ENCODE peak calls at places on chromosomes 3 and 15, in four cellular contexts. One of them, this sample, is unnamed.

GRCh38 chr3:148205945-148206845 is 491.5 kb upstream of the AGTR1 start:
- DNase-seq in GM12878: no peak
- DNase-seq in K562: no peak
- DNase-seq in HepG2: no peak
- DNase-seq in this sample: no peak

GRCh38 chr3:110344897-110345767 is 726.5 kb upstream of the NECTIN3 start:
- DNase-seq in GM12878: no peak
- DNase-seq in K562: no peak
- DNase-seq in HepG2: peak
- DNase-seq in this sample: no peak

GRCh38 chr3:128442070-128442469 is 24.6 kb downstream of the DNAJB8 start:
- DNase-seq in GM12878: no peak
- DNase-seq in K562: no peak
- DNase-seq in HepG2: no peak
- DNase-seq in this sample: no peak

GRCh38 chr3:148319161-148319915 is 378.4 kb upstream of the AGTR1 start:
- DNase-seq in GM12878: peak
- DNase-seq in K562: no peak
- DNase-seq in HepG2: no peak
- DNase-seq in this sample: no peak

GRCh38 chr15:51198701-51199253 is 104.1 kb upstream of the TNFAIP8L3 start:
- DNase-seq in GM12878: no peak
- DNase-seq in K562: no peak
- DNase-seq in HepG2: no peak
- DNase-seq in this sample: no peak

GRCh38 chr3:153602801-153603200 is 440.8 kb downstream of the RAP2B start:
- DNase-seq in GM12878: no peak
- DNase-seq in K562: no peak
- DNase-seq in HepG2: no peak
- DNase-seq in this sample: no peak

GRCh38 chr3:112247900-112248299 is 46.1 kb downstream of the SLC9C1 start:
- DNase-seq in GM12878: peak
- DNase-seq in K562: no peak
- DNase-seq in HepG2: no peak
- DNase-seq in this sample: no peak

GRCh38 chr15:62618432-62618831 is 424.1 kb upstream of the TPM1 start:
- DNase-seq in GM12878: no peak
- DNase-seq in K562: no peak
- DNase-seq in HepG2: no peak
- DNase-seq in this sample: no peak

GRCh38 chr3:150764607-150765366 is 1.8 kb upstream of the SIAH2 start:
- DNase-seq in GM12878: no peak
- DNase-seq in K562: peak
- DNase-seq in HepG2: no peak
- DNase-seq in this sample: no peak

GRCh38 chr3:135757421-135757820 is 208.1 kb upstream of the PPP2R3A start:
- DNase-seq in GM12878: no peak
- DNase-seq in K562: no peak
- DNase-seq in HepG2: no peak
- DNase-seq in this sample: no peak

GRCh38 chr3:24454862-24455261 is 39.8 kb downstream of the THRB start:
- DNase-seq in GM12878: no peak
- DNase-seq in K562: no peak
- DNase-seq in HepG2: no peak
- DNase-seq in this sample: no peak

GRCh38 chr3:154971771-154972326 is 108.3 kb upstream of the MME start:
- DNase-seq in GM12878: no peak
- DNase-seq in K562: no peak
- DNase-seq in HepG2: no peak
- DNase-seq in this sample: no peak

GRCh38 chr15:74311734-74312444 is 55.6 kb downstream of the CYP11A1 start:
- DNase-seq in GM12878: no peak
- DNase-seq in K562: peak
- DNase-seq in HepG2: peak
- DNase-seq in this sample: peak

GRCh38 chr3:189121088-189121487 is 50.7 kb upstream of the TPRG1 start:
- DNase-seq in GM12878: no peak
- DNase-seq in K562: no peak
- DNase-seq in HepG2: no peak
- DNase-seq in this sample: no peak

GRCh38 chr3:94524102-94524922 is 461.5 kb downstream of the NSUN3 start:
- DNase-seq in GM12878: no peak
- DNase-seq in K562: peak
- DNase-seq in HepG2: peak
- DNase-seq in this sample: no peak

GRCh38 chr3:29286841-29287240 is 6.0 kb downstream of the RBMS3 start:
- DNase-seq in GM12878: no peak
- DNase-seq in K562: no peak
- DNase-seq in HepG2: no peak
- DNase-seq in this sample: no peak

GRCh38 chr15:61644550-61644949 is 415.4 kb upstream of the RORA start:
- DNase-seq in GM12878: no peak
- DNase-seq in K562: no peak
- DNase-seq in HepG2: no peak
- DNase-seq in this sample: no peak

GRCh38 chr3:186592682-186593081 is 20.2 kb upstream of the AHSG start:
- DNase-seq in GM12878: no peak
- DNase-seq in K562: no peak
- DNase-seq in HepG2: no peak
- DNase-seq in this sample: no peak

GRCh38 chr3:67329358-67329757 is 325.1 kb downstream of the SUCLG2 start:
- DNase-seq in GM12878: peak
- DNase-seq in K562: no peak
- DNase-seq in HepG2: peak
- DNase-seq in this sample: no peak

GRCh38 chr3:30505866-30506517 is 100.4 kb upstream of the TGFBR2 start:
- DNase-seq in GM12878: no peak
- DNase-seq in K562: no peak
- DNase-seq in HepG2: no peak
- DNase-seq in this sample: no peak

GRCh38 chr3:138234401-138235179 is 47.5 kb downstream of the ARMC8 start:
- DNase-seq in GM12878: no peak
- DNase-seq in K562: no peak
- DNase-seq in HepG2: no peak
- DNase-seq in this sample: no peak

GRCh38 chr3:51686512-51687215 is 15.6 kb downstream of the TEX264 start:
- DNase-seq in GM12878: peak
- DNase-seq in K562: peak
- DNase-seq in HepG2: no peak
- DNase-seq in this sample: no peak

GRCh38 chr15:67105991-67106763 is 40.8 kb downstream of the SMAD3 start:
- DNase-seq in GM12878: no peak
- DNase-seq in K562: no peak
- DNase-seq in HepG2: no peak
- DNase-seq in this sample: no peak

GRCh38 chr3:44419923-44420650 is 57.4 kb downstream of the ZNF445 start:
- DNase-seq in GM12878: no peak
- DNase-seq in K562: peak
- DNase-seq in HepG2: no peak
- DNase-seq in this sample: no peak

GRCh38 chr3:10928961-10929471 is 63.5 kb upstream of the SLC6A1 start:
- DNase-seq in GM12878: no peak
- DNase-seq in K562: no peak
- DNase-seq in HepG2: no peak
- DNase-seq in this sample: no peak

GRCh38 chr15:85730001-85730820 is 64.5 kb downstream of the KLHL25 start:
- DNase-seq in GM12878: no peak
- DNase-seq in K562: peak
- DNase-seq in HepG2: peak
- DNase-seq in this sample: peak

DNA sequence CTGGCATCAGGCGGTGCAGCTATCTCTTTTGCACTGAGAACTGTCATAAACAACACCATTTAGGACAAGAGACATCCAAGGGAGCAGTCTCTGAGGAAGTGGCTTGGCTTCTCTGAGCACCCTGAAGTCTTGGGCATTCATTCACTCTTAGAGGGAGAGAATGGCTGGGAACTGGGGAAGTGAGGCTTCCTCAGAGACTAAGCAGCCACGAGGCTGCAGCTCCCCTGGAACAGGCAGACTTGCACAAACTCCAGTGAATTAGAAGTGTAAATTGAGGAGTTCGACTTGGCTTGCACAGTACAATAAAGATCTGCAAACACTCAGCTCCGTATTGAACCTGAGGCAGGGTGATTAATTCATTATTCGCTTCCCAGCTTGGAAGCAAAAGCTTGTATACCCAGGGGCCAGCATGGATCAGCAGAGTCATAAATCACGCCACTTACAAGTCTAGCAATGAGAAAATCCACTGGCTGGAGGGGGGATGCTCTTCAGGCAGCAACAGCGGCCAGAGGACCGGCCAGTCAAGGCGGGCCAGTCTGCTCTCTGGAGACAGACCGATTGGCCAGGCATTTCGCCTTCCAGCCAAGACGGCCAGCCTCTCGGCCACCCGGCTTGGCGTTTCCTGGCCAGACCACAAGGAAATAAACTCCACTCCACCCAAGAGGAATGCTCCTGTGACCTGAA is 118.8 kb upstream of the ADPGK start:
- DNase-seq in GM12878: no peak
- DNase-seq in K562: no peak
- DNase-seq in HepG2: no peak
- DNase-seq in this sample: no peak
- TF ChIP-seq FOXM1 in GM12878: no peak
- TF ChIP-seq FOXM1 in K562: no peak
- TF ChIP-seq FOXM1 in HepG2: no peak
- TF ChIP-seq FOXM1 in this sample: no peak

DNA sequence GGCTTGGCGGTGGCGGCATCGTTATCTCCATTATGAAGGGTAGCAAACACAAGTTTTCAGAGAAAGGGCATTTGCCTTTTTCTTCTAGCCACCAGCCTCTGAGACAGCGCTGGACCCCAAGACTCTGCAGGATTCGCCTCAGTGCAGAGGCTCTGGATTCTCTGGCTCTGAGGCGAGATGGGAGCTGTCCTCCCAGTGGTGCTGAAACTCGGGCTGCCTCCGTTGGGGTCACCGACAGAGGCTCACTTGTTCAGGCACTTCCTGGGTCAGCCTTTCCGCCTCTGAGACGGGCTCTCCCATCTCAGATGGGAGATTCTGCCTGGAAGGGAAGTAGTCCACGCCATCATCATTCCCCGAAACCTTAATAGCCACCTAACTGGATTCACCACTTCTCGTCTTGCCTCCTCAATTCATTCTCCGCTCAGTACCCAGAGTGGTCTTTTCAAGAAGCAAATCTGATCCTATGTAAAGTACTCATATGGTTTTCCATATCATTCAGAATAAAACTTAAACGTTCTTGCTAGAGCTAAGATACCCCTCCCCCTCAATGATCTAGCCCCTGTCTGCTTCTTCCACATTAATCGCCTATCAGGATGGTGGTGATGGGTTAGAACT is 76.9 kb downstream of the RHCG start:
- DNase-seq in GM12878: no peak
- DNase-seq in K562: peak
- DNase-seq in HepG2: peak
- DNase-seq in this sample: no peak
- TF ChIP-seq SIN3A in GM12878: no peak
- TF ChIP-seq SIN3A in K562: no peak
- TF ChIP-seq SIN3A in HepG2: no peak
- TF ChIP-seq SIN3A in this sample: no peak

GRCh38 chr3:5226783-5227182 is 39.3 kb downstream of the EDEM1 start:
- DNase-seq in GM12878: no peak
- DNase-seq in K562: peak
- DNase-seq in HepG2: peak
- DNase-seq in this sample: peak
- TF ChIP-seq NFIC in GM12878: no peak
- TF ChIP-seq NFIC in K562: no peak
- TF ChIP-seq NFIC in HepG2: no peak
- TF ChIP-seq NFIC in this sample: no peak

GRCh38 chr3:42493798-42494151 is 8.7 kb upstream of the VIPR1 start:
- DNase-seq in GM12878: no peak
- DNase-seq in K562: no peak
- DNase-seq in HepG2: no peak
- DNase-seq in this sample: no peak
- TF ChIP-seq FOXM1 in GM12878: no peak
- TF ChIP-seq FOXM1 in K562: no peak
- TF ChIP-seq FOXM1 in HepG2: no peak
- TF ChIP-seq FOXM1 in this sample: no peak

GRCh38 chr15:81191701-81192100 is 5.0 kb upstream of the IL16 start:
- DNase-seq in GM12878: no peak
- DNase-seq in K562: no peak
- DNase-seq in HepG2: no peak
- DNase-seq in this sample: no peak

GRCh38 chr15:81188354-81188753 is 8.3 kb upstream of the IL16 start:
- DNase-seq in GM12878: no peak
- DNase-seq in K562: no peak
- DNase-seq in HepG2: no peak
- DNase-seq in this sample: no peak

GRCh38 chr15:81194723-81195122 is 2.0 kb upstream of the IL16 start:
- DNase-seq in GM12878: no peak
- DNase-seq in K562: no peak
- DNase-seq in HepG2: no peak
- DNase-seq in this sample: no peak

GRCh38 chr15:81189583-81190283 is 6.9 kb upstream of the IL16 start:
- DNase-seq in GM12878: no peak
- DNase-seq in K562: no peak
- DNase-seq in HepG2: no peak
- DNase-seq in this sample: no peak

DNA sequence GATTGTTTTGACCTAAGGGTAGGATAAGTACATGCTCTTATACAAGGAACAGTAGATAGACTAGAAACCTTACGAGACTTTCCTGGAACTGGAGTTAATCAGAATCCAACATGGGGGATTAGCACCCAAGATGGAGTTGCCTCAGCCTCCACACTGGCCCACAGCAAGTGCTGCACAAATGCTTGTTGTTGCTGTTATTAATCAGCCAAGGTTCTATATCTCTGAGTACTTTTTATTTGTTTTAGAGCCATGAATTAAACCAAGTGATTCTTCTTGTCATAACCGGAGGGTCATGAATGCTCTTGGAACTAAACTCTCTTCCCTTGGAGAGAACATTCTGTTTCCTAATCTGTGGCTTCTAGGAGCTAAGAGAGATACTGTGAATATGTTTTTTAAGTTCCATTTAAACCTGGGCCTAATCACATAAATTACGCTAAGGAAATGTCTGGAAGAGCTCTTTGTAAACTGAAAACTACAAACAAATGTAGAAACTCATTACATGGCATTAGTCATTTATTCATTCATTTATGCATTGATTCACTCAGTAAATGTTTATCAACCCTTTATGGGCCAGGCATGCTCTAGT is 5.7 kb upstream of the IL16 start:
- DNase-seq in GM12878: no peak
- DNase-seq in K562: no peak
- DNase-seq in HepG2: no peak
- DNase-seq in this sample: no peak
- TF ChIP-seq SIN3A in GM12878: no peak
- TF ChIP-seq SIN3A in K562: no peak
- TF ChIP-seq SIN3A in HepG2: no peak
- TF ChIP-seq SIN3A in this sample: no peak

This sample was measured in SK-N-SH.